ENCODE peak calls at places on chromosomes 12 and 14, in nine cellular contexts. Z is CD4-positive, alpha-beta memory T cell; V is iPS DF 6.9; K is PC-9; X is left ventricle myocardium inferior; Y is CD8-positive, alpha-beta T cell; A is mammary epithelial cell; L is RWPE2; E is uterus. P is an unnamed sample. For H3K4me1 and H3K36me3, the result is how much of the 10 kb centered on the place peaks cover.

GRCh38 chr12:66694666-66695065 is 15.8 kb upstream of the GRIP1 start:
- DNase-seq in A (no peak), X (no peak), L (no peak), E (no peak), Z (no peak), K (no peak), V (no peak), Y (no peak), P (no peak)

GRCh38 chr12:27970981-27971489 is 1.5 kb downstream of the PTHLH start:
- DNase-seq in K (no peak), X (no peak), Z (no peak), Y (no peak), E (no peak), A (no peak), V (no peak), L (no peak), P (no peak)

GRCh38 chr12:63308701-63309100 is 157.7 kb upstream of the AVPR1A start:
- DNase-seq in X (no peak), E (no peak), Y (no peak), V (no peak), Z (no peak), L (no peak), A (no peak), K (no peak), P (no peak)

GRCh38 chr14:50726372-50727107 is 58.4 kb upstream of the SAV1 start:
- DNase-seq in V (no peak), L (no peak), K (no peak), E (no peak), Z (peak), X (no peak), Y (no peak), A (peak), P (no peak)

GRCh38 chr14:91829511-91829910 is 37.8 kb downstream of the TC2N start:
- DNase-seq in E (no peak), Z (no peak), X (no peak), L (no peak), Y (no peak), K (no peak), V (no peak), A (peak), P (no peak)

GRCh38 chr12:113016796-113017195 is 38.5 kb downstream of the OAS2 start:
- DNase-seq in A (no peak), E (no peak), X (no peak), K (no peak), V (no peak), Z (no peak), Y (no peak), L (no peak), P (no peak)

GRCh38 chr14:81272322-81272721 is 51.6 kb upstream of the GTF2A1 start:
- DNase-seq in K (no peak), L (no peak), X (no peak), A (no peak), V (no peak), Z (no peak), Y (no peak), E (no peak), P (no peak)

GRCh38 chr14:20988717-20989116 is 1.1 kb upstream of the METTL17 start:
- DNase-seq in E (no peak), A (no peak), X (no peak), V (no peak), Y (no peak), Z (no peak), K (no peak), L (no peak), P (no peak)

GRCh38 chr12:68435238-68435637 is 103.1 kb upstream of the MDM1 start:
- DNase-seq in V (no peak), L (no peak), K (no peak), X (no peak), E (no peak), A (no peak), Y (no peak), Z (no peak), P (no peak)

GRCh38 chr12:68565391-68565903 is 45.3 kb upstream of the RAP1B start:
- DNase-seq in X (no peak), V (no peak), A (peak), L (no peak), Z (no peak), Y (no peak), K (peak), E (peak), P (no peak)

GRCh38 chr12:122641976-122642375 is 61.2 kb downstream of the HCAR2 start:
- DNase-seq in K (no peak), X (no peak), Y (no peak), V (no peak), E (no peak), Z (no peak), L (no peak), A (peak), P (no peak)

GRCh38 chr12:64900540-64900939 is 76.1 kb downstream of the TBC1D30 start:
- DNase-seq in X (no peak), A (peak), V (no peak), E (no peak), Y (no peak), Z (no peak), K (no peak), L (no peak), P (no peak)

GRCh38 chr14:32414808-32415255 is 85.7 kb downstream of the AKAP6 start:
- DNase-seq in X (no peak), V (no peak), L (no peak), A (no peak), Y (no peak), Z (no peak), E (no peak), K (no peak), P (no peak)

GRCh38 chr12:14989790-14990189 is 16.9 kb downstream of the PDE6H start:
- DNase-seq in V (no peak), E (no peak), A (no peak), L (no peak), K (no peak), Y (no peak), Z (no peak), X (no peak), P (no peak)

GRCh38 chr12:20624718-20625117 is 70.4 kb upstream of the SLCO1C1 start:
- DNase-seq in E (no peak), K (no peak), X (no peak), Y (no peak), L (no peak), A (no peak), Z (no peak), V (peak), P (peak)

GRCh38 chr14:95314609-95315008 is 5.1 kb downstream of the CLMN start:
- DNase-seq in Z (no peak), L (peak), Y (no peak), A (peak), E (no peak), V (no peak), K (peak), X (no peak), P (no peak)

GRCh38 chr12:121949643-121950397 is 31.4 kb downstream of the CFAP251 start:
- DNase-seq in L (no peak), E (no peak), A (peak), V (no peak), Z (no peak), X (no peak), Y (no peak), K (no peak), P (no peak)

GRCh38 chr12:104175726-104176247 is 37.8 kb upstream of the NFYB start:
- DNase-seq in A (no peak), L (no peak), K (no peak), Z (no peak), Y (no peak), E (no peak), X (no peak), V (no peak), P (no peak)

GRCh38 chr12:27922591-27923139 is 49.9 kb downstream of the PTHLH start:
- DNase-seq in X (no peak), V (no peak), L (no peak), A (peak), E (peak), Z (no peak), K (peak), Y (no peak), P (no peak)

GRCh38 chr14:94081386-94081820 is 293 bp downstream of the IFI27L1 start:
- DNase-seq in Y (no peak), X (no peak), V (no peak), E (no peak), L (no peak), K (no peak), Z (no peak), A (no peak), P (no peak)

GRCh38 chr14:71994416-71994815 is 62.2 kb downstream of the RGS6 start:
- DNase-seq in X (no peak), Z (no peak), E (no peak), A (no peak), V (no peak), K (no peak), L (no peak), Y (no peak), P (no peak)

GRCh38 chr14:61396279-61396678 is 74.9 kb downstream of the PRKCH start:
- DNase-seq in Z (no peak), A (no peak), Y (no peak), E (no peak), K (no peak), V (no peak), X (no peak), L (no peak), P (no peak)

GRCh38 chr12:131911251-131911650 is 16.8 kb downstream of the ULK1 start:
- DNase-seq in A (no peak), Y (no peak), Z (no peak), L (no peak), V (no peak), K (no peak), X (no peak), E (no peak), P (no peak)

GRCh38 chr14:105201928-105202513 is 20.9 kb upstream of the NUDT14 start:
- DNase-seq in X (no peak), Y (no peak), L (no peak), K (no peak), Z (no peak), E (no peak), A (no peak), V (no peak), P (no peak)

GRCh38 chr14:101732128-101732527 is 29.4 kb upstream of the PPP2R5C start:
- DNase-seq in L (no peak), Y (no peak), V (no peak), K (peak), X (no peak), A (peak), Z (no peak), E (no peak), P (no peak)

GRCh38 chr12:115229517-115229916 is 545.5 kb upstream of the TBX3 start:
- DNase-seq in L (no peak), Z (no peak), A (no peak), X (no peak), K (no peak), E (no peak), V (no peak), Y (no peak), P (no peak)

GRCh38 chr12:121124402-121125109 is 8.1 kb upstream of the P2RX7 start:
- DNase-seq in V (no peak), Z (no peak), L (no peak), E (no peak), A (peak), X (no peak), Y (no peak), K (peak), P (no peak)

GRCh38 chr12:103503546-103504480 is 8.0 kb upstream of the C12orf42 start:
- DNase-seq in Y (peak), Z (peak), X (no peak), A (peak), L (no peak), E (no peak), V (no peak), K (no peak), P (peak)

GRCh38 chr12:105228494-105228893 is 7.5 kb downstream of the APPL2 start:
- DNase-seq in A (peak), E (no peak), L (no peak), Y (no peak), V (no peak), K (no peak), Z (no peak), X (no peak), P (no peak)

GRCh38 chr12:109926488-109927210 is 26.6 kb downstream of the TCHP start:
- DNase-seq in Z (no peak), A (no peak), V (no peak), X (no peak), E (no peak), Y (no peak), K (no peak), L (no peak), P (no peak)

GRCh38 chr12:40325349-40325960 is 100.7 kb downstream of the LRRK2 start:
- DNase-seq in E (no peak), L (no peak), V (peak), Y (no peak), X (no peak), Z (no peak), A (peak), K (peak), P (peak)

GRCh38 chr12:55446334-55446733 is 2.5 kb downstream of the OR6C2 start:
- DNase-seq in L (no peak), X (no peak), Y (no peak), E (no peak), K (no peak), Z (no peak), A (no peak), V (no peak), P (no peak)

GRCh38 chr14:72939630-72940029 is 13.4 kb downstream of the DCAF4 start:
- DNase-seq in Z (no peak), E (no peak), A (no peak), K (no peak), V (no peak), X (no peak), Y (no peak), L (no peak), P (no peak)

GRCh38 chr12:108693781-108694180 is 37.5 kb downstream of the CORO1C start:
- DNase-seq in Z (no peak), K (no peak), A (no peak), E (no peak), L (no peak), Y (no peak), X (no peak), V (no peak), P (no peak)
- H3K4me1 ChIP-seq in Z (under half), K (half or more), A (half or more), E (half or more), L (half or more), Y (under half), X (half or more), V (under half), P (half or more)

DNA sequence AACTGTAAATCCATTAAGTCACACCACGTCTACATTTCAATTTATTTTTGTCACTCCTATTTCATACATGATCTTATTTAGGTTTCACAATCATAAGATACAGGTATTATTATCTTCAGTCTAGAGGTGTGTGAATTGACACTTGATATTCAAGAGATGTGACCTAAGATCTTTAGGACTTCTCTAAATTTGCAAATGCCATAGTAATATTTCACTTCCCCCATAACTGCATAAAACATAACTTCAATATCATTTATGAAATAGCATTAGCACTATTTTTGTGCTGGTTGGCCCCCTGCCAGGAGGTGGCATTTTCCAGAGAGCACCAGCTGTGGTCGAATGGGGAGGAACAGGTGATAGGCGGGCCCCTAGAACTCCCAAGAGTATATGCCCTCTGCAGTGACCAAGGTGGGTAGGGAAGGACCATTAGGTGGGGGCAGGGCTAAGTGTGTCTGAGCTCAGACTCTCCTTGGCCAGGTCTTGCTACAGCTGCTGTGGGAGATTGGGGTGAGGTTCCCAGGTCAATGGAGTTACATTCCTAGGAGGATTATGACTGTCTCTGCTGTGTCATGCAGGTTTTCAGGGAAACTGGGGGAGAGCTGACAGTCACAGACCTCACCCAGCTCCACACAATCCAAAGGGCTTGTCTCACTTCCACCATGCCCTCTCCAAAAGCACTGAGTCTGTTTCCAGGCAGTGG is 49.2 kb upstream of the ERGIC2 start:
- DNase-seq in E (no peak), K (peak), X (no peak), Z (no peak), A (peak), V (no peak), Y (no peak), L (peak), P (peak)
- H3K4me3 ChIP-seq in E (no peak), K (no peak), X (no peak), Z (no peak), A (no peak), V (no peak), Y (no peak), L (no peak), P (no peak)

DNA sequence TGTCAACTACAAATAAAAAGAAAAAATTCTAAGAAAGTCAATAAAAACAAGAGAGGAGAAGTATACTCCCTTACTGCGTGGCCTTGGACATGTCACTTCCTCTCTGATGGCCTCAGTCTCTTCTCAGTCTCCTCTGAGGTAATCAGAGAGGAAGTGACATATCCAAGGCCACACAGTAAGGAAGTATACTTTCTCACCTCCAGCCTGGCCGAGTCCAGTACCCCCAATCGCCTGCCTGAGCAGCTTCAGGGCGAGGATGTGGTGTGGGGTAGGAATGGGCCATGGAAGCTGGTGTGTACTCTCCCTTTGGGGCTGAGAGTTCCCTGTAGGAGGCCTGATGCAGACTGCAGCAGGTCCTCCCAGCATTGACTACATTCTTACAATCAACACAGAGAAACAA is 15.8 kb downstream of the VDR start:
- DNase-seq in Z (no peak), L (peak), V (no peak), K (no peak), X (no peak), Y (no peak), A (no peak), E (no peak), P (no peak)
- H3K36me3 ChIP-seq in Z (under half), L (under half), V (under half), K (under half), X (under half), Y (under half), A (under half), E (under half), P (under half)

DNA sequence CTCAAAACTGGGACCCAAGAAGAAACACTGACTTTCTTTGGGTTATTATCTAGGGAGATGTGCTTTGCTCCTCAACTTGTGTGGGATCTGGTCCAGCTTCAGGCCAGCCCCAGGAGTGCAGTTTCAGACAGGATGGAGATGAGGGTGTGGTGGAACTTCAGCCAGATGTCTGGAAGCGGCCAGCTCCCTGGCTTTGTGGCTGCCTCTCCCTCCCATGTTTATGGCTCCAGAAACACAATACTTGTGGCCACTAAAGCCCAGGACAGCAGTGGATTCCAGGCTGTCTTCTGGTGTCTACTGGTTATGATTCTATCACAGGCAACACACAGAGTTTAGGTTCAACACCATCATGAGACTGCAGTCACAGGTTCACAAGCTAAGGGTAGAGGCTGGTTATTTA is 44.2 kb upstream of the EMP1 start:
- DNase-seq in V (no peak), Z (no peak), Y (no peak), L (no peak), E (no peak), A (no peak), X (peak), K (no peak), P (no peak)
- H3K4me1 ChIP-seq in V (under half), Z (under half), Y (under half), L (under half), E (under half), A (under half), X (under half), K (under half), P (under half)

GRCh38 chr14:22391908-22392307 is 197.1 kb downstream of the DAD1 start:
- DNase-seq in L (no peak), V (peak), Y (no peak), X (peak), K (peak), Z (no peak), A (peak), E (peak), P (peak)
- H3K4me3 ChIP-seq in L (no peak), V (no peak), Y (no peak), X (no peak), K (no peak), Z (no peak), A (no peak), E (no peak), P (no peak)

GRCh38 chr12:117172168-117172567 is 18.1 kb downstream of the FBXO21 start:
- DNase-seq in E (no peak), Y (no peak), Z (no peak), V (no peak), L (no peak), A (no peak), K (no peak), X (no peak), P (no peak)

GRCh38 chr12:117168976-117169375 is 21.3 kb downstream of the FBXO21 start:
- DNase-seq in E (no peak), K (no peak), L (no peak), Z (no peak), X (no peak), V (no peak), A (no peak), Y (no peak), P (no peak)

GRCh38 chr12:117169548-117169947 is 20.7 kb downstream of the FBXO21 start:
- DNase-seq in V (no peak), A (no peak), L (no peak), K (no peak), X (no peak), Y (no peak), Z (no peak), E (no peak), P (no peak)

GRCh38 chr12:117167769-117168168 is 22.5 kb downstream of the FBXO21 start:
- DNase-seq in L (no peak), E (no peak), X (no peak), V (no peak), Z (no peak), Y (no peak), A (no peak), K (no peak), P (no peak)

GRCh38 chr12:117171499-117172162 is 18.6 kb downstream of the FBXO21 start:
- DNase-seq in Z (no peak), K (no peak), X (no peak), L (no peak), A (no peak), V (no peak), Y (no peak), E (no peak), P (no peak)
- H3K36me3 ChIP-seq in Z (half or more), K (under half), X (half or more), L (half or more), A (under half), V (under half), Y (half or more), E (under half), P (half or more)